ENCODE peak calls at places on chromosomes 5 and 9, in nine cellular contexts. One of them, this sample, is unnamed.

GRCh38 chr5:132480546-132481242 is 9.9 kb downstream of the IRF1 start:
- DNase-seq in A549: no peak
- DNase-seq in Panc1: no peak
- DNase-seq in HepG2: no peak
- DNase-seq in GM23338: no peak
- DNase-seq in SK-N-SH: no peak
- DNase-seq in K562: no peak
- DNase-seq in GM12878: no peak
- DNase-seq in HCT116: no peak
- DNase-seq in this sample: no peak

GRCh38 chr9:22169732-22170131 is 160.6 kb upstream of the CDKN2B start:
- DNase-seq in A549: no peak
- DNase-seq in Panc1: no peak
- DNase-seq in HepG2: no peak
- DNase-seq in GM23338: no peak
- DNase-seq in SK-N-SH: no peak
- DNase-seq in K562: no peak
- DNase-seq in GM12878: no peak
- DNase-seq in HCT116: no peak
- DNase-seq in this sample: no peak

GRCh38 chr9:134867917-134868750 is 12.5 kb upstream of the FCN2 start:
- DNase-seq in A549: no peak
- DNase-seq in Panc1: no peak
- DNase-seq in HepG2: no peak
- DNase-seq in GM23338: no peak
- DNase-seq in SK-N-SH: no peak
- DNase-seq in K562: no peak
- DNase-seq in GM12878: no peak
- DNase-seq in HCT116: no peak
- DNase-seq in this sample: no peak

GRCh38 chr5:95043234-95043633 is 241.7 kb downstream of the MCTP1 start:
- DNase-seq in A549: no peak
- DNase-seq in Panc1: no peak
- DNase-seq in HepG2: no peak
- DNase-seq in GM23338: peak
- DNase-seq in SK-N-SH: no peak
- DNase-seq in K562: peak
- DNase-seq in GM12878: no peak
- DNase-seq in HCT116: no peak
- DNase-seq in this sample: no peak

GRCh38 chr5:22063717-22064116 is 789.4 kb downstream of the CDH12 start:
- DNase-seq in A549: no peak
- DNase-seq in Panc1: no peak
- DNase-seq in HepG2: no peak
- DNase-seq in GM23338: no peak
- DNase-seq in SK-N-SH: no peak
- DNase-seq in K562: no peak
- DNase-seq in GM12878: no peak
- DNase-seq in HCT116: no peak
- DNase-seq in this sample: no peak

GRCh38 chr9:107224252-107224651 is 58.8 kb upstream of the RAD23B start:
- DNase-seq in A549: no peak
- DNase-seq in Panc1: no peak
- DNase-seq in HepG2: no peak
- DNase-seq in GM23338: no peak
- DNase-seq in SK-N-SH: peak
- DNase-seq in K562: no peak
- DNase-seq in GM12878: no peak
- DNase-seq in HCT116: no peak
- DNase-seq in this sample: no peak

GRCh38 chr5:133483406-133484090 is 128.8 kb downstream of the FSTL4 start:
- DNase-seq in A549: no peak
- DNase-seq in Panc1: no peak
- DNase-seq in HepG2: no peak
- DNase-seq in GM23338: no peak
- DNase-seq in SK-N-SH: no peak
- DNase-seq in K562: no peak
- DNase-seq in GM12878: no peak
- DNase-seq in HCT116: no peak
- DNase-seq in this sample: no peak

GRCh38 chr5:76926329-76927105 is 26.3 kb upstream of the CRHBP start:
- DNase-seq in A549: no peak
- DNase-seq in Panc1: no peak
- DNase-seq in HepG2: no peak
- DNase-seq in GM23338: no peak
- DNase-seq in SK-N-SH: no peak
- DNase-seq in K562: no peak
- DNase-seq in GM12878: no peak
- DNase-seq in HCT116: no peak
- DNase-seq in this sample: no peak

GRCh38 chr5:347712-348284 is 26.3 kb downstream of the AHRR start:
- DNase-seq in A549: no peak
- DNase-seq in Panc1: no peak
- DNase-seq in HepG2: no peak
- DNase-seq in GM23338: no peak
- DNase-seq in SK-N-SH: no peak
- DNase-seq in K562: no peak
- DNase-seq in GM12878: no peak
- DNase-seq in HCT116: no peak
- DNase-seq in this sample: no peak

GRCh38 chr9:77541600-77541999 is 106.5 kb downstream of the GNA14 start:
- DNase-seq in A549: no peak
- DNase-seq in Panc1: no peak
- DNase-seq in HepG2: no peak
- DNase-seq in GM23338: no peak
- DNase-seq in SK-N-SH: no peak
- DNase-seq in K562: no peak
- DNase-seq in GM12878: no peak
- DNase-seq in HCT116: no peak
- DNase-seq in this sample: no peak

GRCh38 chr9:130732131-130732530 is 38.6 kb downstream of the EXOSC2 start:
- DNase-seq in A549: peak
- DNase-seq in Panc1: no peak
- DNase-seq in HepG2: peak
- DNase-seq in GM23338: peak
- DNase-seq in SK-N-SH: peak
- DNase-seq in K562: peak
- DNase-seq in GM12878: no peak
- DNase-seq in HCT116: no peak
- DNase-seq in this sample: no peak

DNA sequence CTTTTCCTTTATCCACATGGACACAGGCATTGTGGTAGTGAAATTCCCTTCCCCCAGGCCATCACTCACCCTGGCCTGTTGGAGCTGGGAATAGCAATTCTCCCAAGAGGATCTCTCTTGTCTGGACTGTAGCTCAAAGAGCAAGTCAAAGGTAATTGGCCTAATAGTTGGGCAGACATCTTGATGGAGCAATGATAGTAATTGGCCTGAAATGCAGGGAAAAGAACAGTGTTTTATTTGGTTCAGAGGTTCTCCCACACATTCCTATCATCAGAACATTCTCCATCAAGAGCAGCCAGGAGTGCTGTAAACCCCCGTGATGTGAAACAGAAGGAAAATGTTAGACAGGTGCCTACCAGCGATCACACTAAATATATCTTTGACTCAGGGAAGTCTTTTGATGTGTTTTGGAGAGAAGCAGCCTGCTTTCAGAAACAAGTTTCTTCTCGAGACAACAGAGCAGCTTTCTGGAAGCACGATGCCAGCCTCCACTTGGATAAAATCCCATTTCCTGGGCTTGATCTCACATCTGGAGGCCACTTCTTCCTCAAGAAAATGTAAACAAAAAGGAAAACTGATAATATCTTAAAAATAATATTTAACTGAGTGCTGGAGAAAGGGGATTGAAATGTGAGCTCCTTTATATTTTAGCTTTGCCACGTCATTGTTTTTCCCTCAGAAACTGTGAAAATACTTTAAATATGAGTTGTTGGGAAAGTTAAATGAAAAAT is 198.1 kb upstream of the WWC1 start:
- DNase-seq in A549: no peak
- DNase-seq in Panc1: no peak
- DNase-seq in HepG2: no peak
- DNase-seq in GM23338: no peak
- DNase-seq in SK-N-SH: no peak
- DNase-seq in K562: no peak
- DNase-seq in GM12878: no peak
- DNase-seq in HCT116: no peak
- DNase-seq in this sample: no peak
- TF ChIP-seq REST in A549: no peak
- TF ChIP-seq REST in Panc1: no peak
- TF ChIP-seq REST in HepG2: no peak
- TF ChIP-seq REST in GM23338: no peak
- TF ChIP-seq REST in SK-N-SH: no peak
- TF ChIP-seq REST in K562: no peak
- TF ChIP-seq REST in GM12878: no peak
- TF ChIP-seq REST in HCT116: no peak
- TF ChIP-seq REST in this sample: no peak

GRCh38 chr5:93604119-93604963 is 21.3 kb downstream of the NR2F1 start:
- DNase-seq in A549: no peak
- DNase-seq in Panc1: no peak
- DNase-seq in HepG2: no peak
- DNase-seq in GM23338: peak
- DNase-seq in SK-N-SH: peak
- DNase-seq in K562: no peak
- DNase-seq in GM12878: no peak
- DNase-seq in HCT116: no peak
- DNase-seq in this sample: no peak
- H3K27ac ChIP-seq in A549: no peak
- H3K27ac ChIP-seq in Panc1: no peak
- H3K27ac ChIP-seq in HepG2: no peak
- H3K27ac ChIP-seq in GM23338: no peak
- H3K27ac ChIP-seq in SK-N-SH: no peak
- H3K27ac ChIP-seq in K562: no peak
- H3K27ac ChIP-seq in GM12878: no peak
- H3K27ac ChIP-seq in HCT116: no peak
- H3K27ac ChIP-seq in this sample: no peak

GRCh38 chr5:160333726-160334125 is 21.4 kb upstream of the CCNJL start:
- DNase-seq in A549: peak
- DNase-seq in Panc1: no peak
- DNase-seq in HepG2: no peak
- DNase-seq in GM23338: no peak
- DNase-seq in SK-N-SH: no peak
- DNase-seq in K562: no peak
- DNase-seq in GM12878: no peak
- DNase-seq in HCT116: no peak
- DNase-seq in this sample: no peak
- TF ChIP-seq REST in A549: no peak
- TF ChIP-seq REST in Panc1: no peak
- TF ChIP-seq REST in HepG2: no peak
- TF ChIP-seq REST in GM23338: no peak
- TF ChIP-seq REST in SK-N-SH: no peak
- TF ChIP-seq REST in K562: no peak
- TF ChIP-seq REST in GM12878: no peak
- TF ChIP-seq REST in HCT116: no peak
- TF ChIP-seq REST in this sample: no peak

GRCh38 chr9:2180704-2181103 is 165.6 kb downstream of the SMARCA2 start:
- DNase-seq in A549: no peak
- DNase-seq in Panc1: no peak
- DNase-seq in HepG2: no peak
- DNase-seq in GM23338: peak
- DNase-seq in SK-N-SH: no peak
- DNase-seq in K562: no peak
- DNase-seq in GM12878: no peak
- DNase-seq in HCT116: no peak
- DNase-seq in this sample: no peak
- H3K27ac ChIP-seq in A549: no peak
- H3K27ac ChIP-seq in Panc1: no peak
- H3K27ac ChIP-seq in HepG2: no peak
- H3K27ac ChIP-seq in GM23338: peak
- H3K27ac ChIP-seq in SK-N-SH: no peak
- H3K27ac ChIP-seq in K562: no peak
- H3K27ac ChIP-seq in GM12878: no peak
- H3K27ac ChIP-seq in HCT116: no peak
- H3K27ac ChIP-seq in this sample: no peak